ENCODE peak calls at places on chromosomes 5 and 9, in five cellular contexts. One of them, this sample, is unnamed. For H3K4me1 and H3K9me3, the result is how much of the 10 kb centered on the place peaks cover.

GRCh38 chr5:140977003-140977402 is 10.7 kb downstream of the PCDHAC2 start:
- DNase-seq in PC-3: no peak
- DNase-seq in CD4-positive, alpha-beta memory T cell: no peak
- DNase-seq in uterus: no peak
- DNase-seq in osteoblast: no peak
- DNase-seq in this sample: no peak

GRCh38 chr5:55232985-55233928 is at the start of gene CCNO:
- DNase-seq in PC-3: peak
- DNase-seq in CD4-positive, alpha-beta memory T cell: peak
- DNase-seq in uterus: peak
- DNase-seq in osteoblast: peak
- DNase-seq in this sample: peak

GRCh38 chr5:158770506-158770905 is 329.2 kb downstream of the EBF1 start:
- DNase-seq in PC-3: peak
- DNase-seq in CD4-positive, alpha-beta memory T cell: no peak
- DNase-seq in uterus: no peak
- DNase-seq in osteoblast: peak
- DNase-seq in this sample: no peak

GRCh38 chr5:5252106-5252505 is 112.0 kb downstream of the ADAMTS16 start:
- DNase-seq in PC-3: no peak
- DNase-seq in CD4-positive, alpha-beta memory T cell: no peak
- DNase-seq in uterus: no peak
- DNase-seq in osteoblast: no peak
- DNase-seq in this sample: no peak

GRCh38 chr9:72772641-72773040 is 180.2 kb downstream of the ALDH1A1 start:
- DNase-seq in PC-3: no peak
- DNase-seq in CD4-positive, alpha-beta memory T cell: no peak
- DNase-seq in uterus: no peak
- DNase-seq in osteoblast: no peak
- DNase-seq in this sample: no peak

GRCh38 chr9:69178583-69179011 is 4.5 kb downstream of the TJP2 start:
- DNase-seq in PC-3: peak
- DNase-seq in CD4-positive, alpha-beta memory T cell: peak
- DNase-seq in uterus: no peak
- DNase-seq in osteoblast: peak
- DNase-seq in this sample: no peak

GRCh38 chr5:102531506-102531905 is 32.7 kb upstream of the SLCO6A1 start:
- DNase-seq in PC-3: no peak
- DNase-seq in CD4-positive, alpha-beta memory T cell: no peak
- DNase-seq in uterus: no peak
- DNase-seq in osteoblast: no peak
- DNase-seq in this sample: no peak

GRCh38 chr9:136584401-136585328 is 38.8 kb upstream of the NOTCH1 start:
- DNase-seq in PC-3: no peak
- DNase-seq in CD4-positive, alpha-beta memory T cell: no peak
- DNase-seq in uterus: peak
- DNase-seq in osteoblast: no peak
- DNase-seq in this sample: no peak

GRCh38 chr5:171431251-171431777 is 11.9 kb downstream of the FGF18 start:
- DNase-seq in PC-3: no peak
- DNase-seq in CD4-positive, alpha-beta memory T cell: no peak
- DNase-seq in uterus: no peak
- DNase-seq in osteoblast: peak
- DNase-seq in this sample: no peak

GRCh38 chr9:133701981-133702797 is 36.0 kb downstream of the SARDH start:
- DNase-seq in PC-3: no peak
- DNase-seq in CD4-positive, alpha-beta memory T cell: peak
- DNase-seq in uterus: no peak
- DNase-seq in osteoblast: peak
- DNase-seq in this sample: no peak

GRCh38 chr9:112334319-112334828 is 955 bp upstream of the PTBP3 start:
- DNase-seq in PC-3: peak
- DNase-seq in CD4-positive, alpha-beta memory T cell: peak
- DNase-seq in uterus: no peak
- DNase-seq in osteoblast: peak
- DNase-seq in this sample: no peak

GRCh38 chr9:20197976-20198685 is 409.3 kb upstream of the SLC24A2 start:
- DNase-seq in PC-3: peak
- DNase-seq in CD4-positive, alpha-beta memory T cell: no peak
- DNase-seq in uterus: no peak
- DNase-seq in osteoblast: no peak
- DNase-seq in this sample: no peak

GRCh38 chr9:75167281-75167680 is 79.0 kb downstream of the OSTF1 start:
- DNase-seq in PC-3: no peak
- DNase-seq in CD4-positive, alpha-beta memory T cell: no peak
- DNase-seq in uterus: no peak
- DNase-seq in osteoblast: no peak
- DNase-seq in this sample: no peak

GRCh38 chr5:95631991-95632675 is 12.2 kb downstream of the GPR150 start:
- DNase-seq in PC-3: peak
- DNase-seq in CD4-positive, alpha-beta memory T cell: peak
- DNase-seq in uterus: no peak
- DNase-seq in osteoblast: peak
- DNase-seq in this sample: peak

GRCh38 chr5:172007153-172007794 is 836 bp upstream of the FBXW11 start:
- DNase-seq in PC-3: peak
- DNase-seq in CD4-positive, alpha-beta memory T cell: no peak
- DNase-seq in uterus: peak
- DNase-seq in osteoblast: peak
- DNase-seq in this sample: no peak

GRCh38 chr9:6930827-6931226 is 173.1 kb downstream of the KDM4C start:
- DNase-seq in PC-3: no peak
- DNase-seq in CD4-positive, alpha-beta memory T cell: no peak
- DNase-seq in uterus: no peak
- DNase-seq in osteoblast: no peak
- DNase-seq in this sample: no peak

GRCh38 chr5:35857606-35858205 is 1.0 kb downstream of the IL7R start:
- DNase-seq in PC-3: peak
- DNase-seq in CD4-positive, alpha-beta memory T cell: no peak
- DNase-seq in uterus: no peak
- DNase-seq in osteoblast: peak
- DNase-seq in this sample: no peak

GRCh38 chr9:105479846-105480245 is 32.0 kb downstream of the FSD1L start:
- DNase-seq in PC-3: no peak
- DNase-seq in CD4-positive, alpha-beta memory T cell: no peak
- DNase-seq in uterus: no peak
- DNase-seq in osteoblast: no peak
- DNase-seq in this sample: no peak

GRCh38 chr9:16062542-16063240 is 509.8 kb downstream of the CCDC171 start:
- DNase-seq in PC-3: peak
- DNase-seq in CD4-positive, alpha-beta memory T cell: no peak
- DNase-seq in uterus: no peak
- DNase-seq in osteoblast: peak
- DNase-seq in this sample: no peak

GRCh38 chr5:55333811-55334210 is 26.0 kb downstream of the MTREX start:
- DNase-seq in PC-3: no peak
- DNase-seq in CD4-positive, alpha-beta memory T cell: no peak
- DNase-seq in uterus: no peak
- DNase-seq in osteoblast: no peak
- DNase-seq in this sample: no peak

GRCh38 chr5:154611341-154611767 is 133.3 kb upstream of the HAND1 start:
- DNase-seq in PC-3: no peak
- DNase-seq in CD4-positive, alpha-beta memory T cell: no peak
- DNase-seq in uterus: no peak
- DNase-seq in osteoblast: no peak
- DNase-seq in this sample: no peak

GRCh38 chr9:89969881-89970639 is 365.2 kb downstream of the GADD45G start:
- DNase-seq in PC-3: no peak
- DNase-seq in CD4-positive, alpha-beta memory T cell: no peak
- DNase-seq in uterus: no peak
- DNase-seq in osteoblast: no peak
- DNase-seq in this sample: no peak

GRCh38 chr5:136020383-136021015 is 8.3 kb upstream of the TGFBI start:
- DNase-seq in PC-3: peak
- DNase-seq in CD4-positive, alpha-beta memory T cell: no peak
- DNase-seq in uterus: peak
- DNase-seq in osteoblast: peak
- DNase-seq in this sample: no peak

GRCh38 chr5:82364497-82364896 is 86.3 kb upstream of the RPS23 start:
- DNase-seq in PC-3: peak
- DNase-seq in CD4-positive, alpha-beta memory T cell: no peak
- DNase-seq in uterus: no peak
- DNase-seq in osteoblast: peak
- DNase-seq in this sample: no peak

GRCh38 chr5:57550132-57550531 is 67.5 kb upstream of the ACTBL2 start:
- DNase-seq in PC-3: no peak
- DNase-seq in CD4-positive, alpha-beta memory T cell: no peak
- DNase-seq in uterus: no peak
- DNase-seq in osteoblast: no peak
- DNase-seq in this sample: no peak

GRCh38 chr5:181042036-181042435 is 2.0 kb downstream of the BTNL9 start:
- DNase-seq in PC-3: no peak
- DNase-seq in CD4-positive, alpha-beta memory T cell: no peak
- DNase-seq in uterus: no peak
- DNase-seq in osteoblast: no peak
- DNase-seq in this sample: no peak

GRCh38 chr9:20722221-20722620 is 38.2 kb downstream of the FOCAD start:
- DNase-seq in PC-3: no peak
- DNase-seq in CD4-positive, alpha-beta memory T cell: no peak
- DNase-seq in uterus: no peak
- DNase-seq in osteoblast: no peak
- DNase-seq in this sample: no peak

GRCh38 chr5:28344803-28345433 is 1306.5 kb upstream of the CDH9 start:
- DNase-seq in PC-3: peak
- DNase-seq in CD4-positive, alpha-beta memory T cell: no peak
- DNase-seq in uterus: no peak
- DNase-seq in osteoblast: peak
- DNase-seq in this sample: no peak

GRCh38 chr5:84597904-84598303 is 213.2 kb upstream of the EDIL3 start:
- DNase-seq in PC-3: no peak
- DNase-seq in CD4-positive, alpha-beta memory T cell: no peak
- DNase-seq in uterus: no peak
- DNase-seq in osteoblast: no peak
- DNase-seq in this sample: no peak

GRCh38 chr9:95107001-95107749 is 210.3 kb downstream of the FANCC start:
- DNase-seq in PC-3: no peak
- DNase-seq in CD4-positive, alpha-beta memory T cell: no peak
- DNase-seq in uterus: peak
- DNase-seq in osteoblast: peak
- DNase-seq in this sample: no peak

GRCh38 chr5:147321569-147321968 is 86.7 kb downstream of the STK32A start:
- DNase-seq in PC-3: no peak
- DNase-seq in CD4-positive, alpha-beta memory T cell: no peak
- DNase-seq in uterus: no peak
- DNase-seq in osteoblast: no peak
- DNase-seq in this sample: no peak

DNA sequence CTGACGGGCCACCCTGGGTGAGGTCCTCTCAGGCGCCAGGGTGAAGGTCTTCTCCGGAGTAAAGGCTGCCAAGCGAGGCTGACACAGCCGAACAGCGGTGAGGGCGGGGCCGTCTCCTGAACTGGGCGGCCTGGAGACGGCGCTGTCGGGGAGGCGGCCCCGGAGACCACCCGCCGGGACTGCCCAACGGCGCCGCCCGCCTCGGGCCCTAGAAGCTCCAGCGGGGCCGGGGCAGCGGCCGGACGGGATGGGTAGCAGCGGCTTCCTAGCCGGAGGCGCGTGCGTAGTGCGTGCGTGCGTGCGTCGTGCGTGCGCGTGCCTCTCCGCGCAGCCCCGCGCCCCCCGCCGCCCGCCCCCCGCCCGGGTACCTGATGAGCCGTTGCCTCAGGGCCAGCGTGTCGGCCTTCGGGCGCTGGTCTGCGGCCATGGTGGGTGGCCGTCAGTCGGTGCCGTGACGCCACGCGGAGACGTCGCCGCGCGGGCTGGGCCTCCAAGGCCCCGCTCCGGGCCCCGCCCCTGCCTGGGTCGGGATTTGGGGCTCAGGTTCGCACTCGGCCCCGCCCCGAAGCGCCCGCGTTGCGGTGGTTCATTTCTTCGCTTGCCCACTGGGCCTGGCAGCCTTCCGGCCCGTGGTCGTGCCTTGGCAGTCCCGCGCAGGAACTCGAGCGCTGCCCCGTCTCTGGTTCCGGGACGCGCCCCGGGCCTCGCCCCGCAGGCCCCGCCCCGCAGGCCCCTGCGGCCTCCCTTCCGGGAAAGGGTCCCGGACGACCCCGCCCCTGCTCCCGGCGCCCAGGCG is at the start of gene PHYKPL:
- DNase-seq in PC-3: peak
- DNase-seq in CD4-positive, alpha-beta memory T cell: peak
- DNase-seq in uterus: peak
- DNase-seq in osteoblast: peak
- DNase-seq in this sample: peak
- H3K4me1 ChIP-seq in PC-3: under half
- H3K4me1 ChIP-seq in CD4-positive, alpha-beta memory T cell: under half
- H3K4me1 ChIP-seq in uterus: under half
- H3K4me1 ChIP-seq in osteoblast: under half
- H3K4me1 ChIP-seq in this sample: under half

GRCh38 chr9:97695390-97695789 is 1.8 kb downstream of the XPA start:
- DNase-seq in PC-3: no peak
- DNase-seq in CD4-positive, alpha-beta memory T cell: no peak
- DNase-seq in uterus: no peak
- DNase-seq in osteoblast: no peak
- DNase-seq in this sample: no peak
- H3K4me3 ChIP-seq in PC-3: peak
- H3K4me3 ChIP-seq in CD4-positive, alpha-beta memory T cell: no peak
- H3K4me3 ChIP-seq in uterus: no peak
- H3K4me3 ChIP-seq in osteoblast: peak
- H3K4me3 ChIP-seq in this sample: no peak

GRCh38 chr5:43903129-43903528 is 300.1 kb downstream of the NNT start:
- DNase-seq in PC-3: no peak
- DNase-seq in CD4-positive, alpha-beta memory T cell: no peak
- DNase-seq in uterus: no peak
- DNase-seq in osteoblast: no peak
- DNase-seq in this sample: no peak

GRCh38 chr5:43895876-43896275 is 292.9 kb downstream of the NNT start:
- DNase-seq in PC-3: no peak
- DNase-seq in CD4-positive, alpha-beta memory T cell: no peak
- DNase-seq in uterus: no peak
- DNase-seq in osteoblast: no peak
- DNase-seq in this sample: no peak

GRCh38 chr5:43900974-43901373 is 298.0 kb downstream of the NNT start:
- DNase-seq in PC-3: no peak
- DNase-seq in CD4-positive, alpha-beta memory T cell: no peak
- DNase-seq in uterus: no peak
- DNase-seq in osteoblast: no peak
- DNase-seq in this sample: no peak
- H3K9me3 ChIP-seq in PC-3: under half
- H3K9me3 ChIP-seq in CD4-positive, alpha-beta memory T cell: under half
- H3K9me3 ChIP-seq in uterus: under half
- H3K9me3 ChIP-seq in osteoblast: under half
- H3K9me3 ChIP-seq in this sample: under half

GRCh38 chr5:14187660-14188059 is 44.5 kb downstream of the TRIO start:
- DNase-seq in PC-3: peak
- DNase-seq in CD4-positive, alpha-beta memory T cell: no peak
- DNase-seq in uterus: no peak
- DNase-seq in osteoblast: no peak
- DNase-seq in this sample: no peak

GRCh38 chr5:14188778-14189177 is 45.6 kb downstream of the TRIO start:
- DNase-seq in PC-3: no peak
- DNase-seq in CD4-positive, alpha-beta memory T cell: no peak
- DNase-seq in uterus: no peak
- DNase-seq in osteoblast: no peak
- DNase-seq in this sample: no peak

GRCh38 chr5:14186132-14186830 is 43.1 kb downstream of the TRIO start:
- DNase-seq in PC-3: peak
- DNase-seq in CD4-positive, alpha-beta memory T cell: no peak
- DNase-seq in uterus: no peak
- DNase-seq in osteoblast: peak
- DNase-seq in this sample: no peak

GRCh38 chr5:14185336-14186131 is 42.4 kb downstream of the TRIO start:
- DNase-seq in PC-3: peak
- DNase-seq in CD4-positive, alpha-beta memory T cell: no peak
- DNase-seq in uterus: no peak
- DNase-seq in osteoblast: peak
- DNase-seq in this sample: no peak

GRCh38 chr5:14187157-14187556 is 44.0 kb downstream of the TRIO start:
- DNase-seq in PC-3: no peak
- DNase-seq in CD4-positive, alpha-beta memory T cell: no peak
- DNase-seq in uterus: no peak
- DNase-seq in osteoblast: no peak
- DNase-seq in this sample: no peak
- H3K4me1 ChIP-seq in PC-3: half or more
- H3K4me1 ChIP-seq in CD4-positive, alpha-beta memory T cell: under half
- H3K4me1 ChIP-seq in uterus: under half
- H3K4me1 ChIP-seq in osteoblast: half or more
- H3K4me1 ChIP-seq in this sample: under half

This sample was measured in lung.